ENCODE peak calls at places on chromosomes 13 and 19, in four cellular contexts. J is A549, Y is tibial nerve, E is uterus. T is an unnamed sample.
A peak's percentile ranks its signal among the peaks of the same experiment; 100 is the strongest.

GRCh38 chr19:43667524-43668405 is 2.2 kb downstream of the PLAUR start:
- DNase-seq in Y (no peak), J (no peak), E (peak; percentile 37), T (peak; percentile 28)

GRCh38 chr13:111556496-111556895 is 236.1 kb downstream of the TEX29 start:
- DNase-seq in J (no peak), E (no peak), Y (no peak), T (no peak)

GRCh38 chr13:36067619-36068456 is 63.3 kb downstream of the DCLK1 start:
- DNase-seq in E (no peak), Y (no peak), J (no peak), T (no peak)

GRCh38 chr19:41601771-41602170 is 25.1 kb downstream of the CEACAM4 start:
- DNase-seq in E (no peak), Y (no peak), J (no peak), T (no peak)

GRCh38 chr19:11881151-11881800 is 6.3 kb upstream of the ZNF69 start:
- DNase-seq in J (no peak), E (peak; percentile 29), Y (peak; percentile 67), T (peak; percentile 73)

GRCh38 chr13:107450426-107450825 is 764.9 kb downstream of the LIG4 start:
- DNase-seq in Y (no peak), J (no peak), E (no peak), T (no peak)

GRCh38 chr19:53549354-53549753 is 11.4 kb downstream of the ZNF331 start:
- DNase-seq in Y (no peak), J (no peak), E (no peak), T (no peak)

GRCh38 chr19:38173324-38174041 is 50.5 kb downstream of the DPF1 start:
- DNase-seq in Y (no peak), E (no peak), J (no peak), T (no peak)

GRCh38 chr13:37701972-37702371 is 103.4 kb upstream of the POSTN start:
- DNase-seq in J (peak; percentile 1), E (peak; percentile 49), Y (peak; percentile 12), T (no peak)

GRCh38 chr19:28296506-28296905 is 916.4 kb downstream of the UQCRFS1 start:
- DNase-seq in Y (no peak), E (no peak), J (no peak), T (no peak)

GRCh38 chr19:7292950-7293794 is 1.0 kb downstream of the INSR start:
- DNase-seq in E (peak; percentile 45), Y (no peak), J (no peak), T (peak; percentile 68)

GRCh38 chr19:41958367-41959055 is 610 bp downstream of the RABAC1 start:
- DNase-seq in Y (peak; percentile 78), J (peak; percentile 97), E (peak; percentile 84), T (peak; percentile 96)

GRCh38 chr13:44368062-44368591 is 5.5 kb upstream of the SERP2 start:
- DNase-seq in E (no peak), J (no peak), Y (no peak), T (no peak)

GRCh38 chr13:48050550-48050949 is 13.0 kb downstream of the NUDT15 start:
- DNase-seq in J (no peak), Y (no peak), E (no peak), T (no peak)

GRCh38 chr13:99087954-99088491 is 110.2 kb upstream of the DOCK9 start:
- DNase-seq in E (no peak), Y (peak; percentile 10), J (peak; percentile 13), T (peak; percentile 19)

GRCh38 chr13:30125422-30126073 is 181.8 kb downstream of the KATNAL1 start:
- DNase-seq in E (peak; percentile 92), J (peak; percentile 31), Y (peak; percentile 59), T (no peak)

GRCh38 chr19:58558623-58559274 is 338 bp upstream of the UBE2M start:
- DNase-seq in J (peak; percentile 93), Y (peak; percentile 99), E (peak; percentile 99), T (peak; percentile 99)

GRCh38 chr19:16423891-16424290 is 47.9 kb downstream of the EPS15L1 start:
- DNase-seq in Y (no peak), E (no peak), J (no peak), T (no peak)

GRCh38 chr13:29448124-29448685 is 147.3 kb downstream of the SLC7A1 start:
- DNase-seq in E (no peak), J (no peak), Y (no peak), T (no peak)

GRCh38 chr13:30587231-30587630 is 30.5 kb upstream of the USPL1 start:
- DNase-seq in Y (no peak), E (no peak), J (no peak), T (no peak)

GRCh38 chr13:32969516-32969941 is 46.7 kb upstream of the KL start:
- DNase-seq in J (no peak), Y (peak; percentile 16), E (peak; percentile 20), T (no peak)

GRCh38 chr13:98216135-98216565 is 39.1 kb upstream of the RNF113B start:
- DNase-seq in E (peak; percentile 32), J (peak; percentile 13), Y (no peak), T (no peak)

GRCh38 chr13:70809588-70809987 is 701.3 kb upstream of the KLHL1 start:
- DNase-seq in J (no peak), Y (no peak), E (no peak), T (no peak)

GRCh38 chr13:30792257-30793000 is 57.1 kb downstream of the ALOX5AP start:
- DNase-seq in J (peak; percentile 33), E (peak; percentile 78), Y (peak; percentile 49), T (peak; percentile 50)

GRCh38 chr13:32861304-32861703 is 154.9 kb upstream of the KL start:
- DNase-seq in Y (no peak), E (no peak), J (no peak), T (no peak)

GRCh38 chr19:38070573-38070972 is 153.4 kb downstream of the DPF1 start:
- DNase-seq in Y (no peak), J (no peak), E (no peak), T (no peak)

GRCh38 chr13:65913173-65913572 is 1317.0 kb downstream of the PCDH9 start:
- DNase-seq in Y (no peak), J (no peak), E (no peak), T (no peak)

GRCh38 chr13:30898721-30899188 is 7.3 kb upstream of the MEDAG start:
- DNase-seq in E (peak; percentile 43), J (no peak), Y (peak; percentile 67), T (no peak)

GRCh38 chr13:106651442-106651841 is 83.5 kb upstream of the ARGLU1 start:
- DNase-seq in E (no peak), J (no peak), Y (no peak), T (no peak)

GRCh38 chr19:53865918-53866696 is 1.6 kb upstream of the MYADM start:
- DNase-seq in Y (no peak), J (peak; percentile 78), E (peak; percentile 63), T (peak; percentile 81)

GRCh38 chr13:111183087-111183645 is 68.1 kb downstream of the ARHGEF7 start:
- DNase-seq in J (no peak), Y (no peak), E (no peak), T (no peak)

GRCh38 chr13:24661713-24662112 is 18.5 kb upstream of the ATP12A start:
- DNase-seq in E (no peak), Y (no peak), J (no peak), T (no peak)

DNA sequence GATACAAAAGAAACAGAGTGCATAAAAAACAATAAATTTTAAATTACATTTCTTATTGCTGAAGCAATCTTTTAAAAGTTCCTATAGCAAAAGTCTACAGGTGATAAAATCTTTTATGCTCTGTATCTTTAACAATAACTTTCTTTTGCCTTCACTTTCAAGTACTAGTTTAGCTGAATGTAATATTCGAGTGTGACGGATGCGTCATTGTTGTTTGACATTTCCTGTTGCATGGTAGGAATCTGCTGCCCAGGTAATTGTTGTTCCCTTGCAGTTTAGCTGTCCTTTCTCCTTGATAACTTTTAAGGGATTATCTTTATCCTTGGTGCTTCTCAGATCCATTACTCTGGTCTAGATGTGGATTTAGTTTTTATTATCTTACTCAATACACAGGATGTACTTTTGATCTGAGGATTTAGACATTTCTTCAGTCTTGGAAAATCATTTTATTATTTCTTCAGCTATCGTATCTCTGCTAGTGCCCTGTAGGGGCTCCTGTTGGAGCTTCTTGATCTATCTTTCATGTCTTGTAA is 2.1 kb upstream of the CPB2 start:
- DNase-seq in Y (no peak), E (no peak), J (no peak), T (no peak)
- TF ChIP-seq POLR2A in Y (no peak), E (no peak), J (no peak), T (no peak)

GRCh38 chr19:2478324-2478755 is 2.4 kb downstream of the GADD45B start:
- DNase-seq in E (peak; percentile 71), J (no peak), Y (peak; percentile 62), T (peak; percentile 83)
- TF ChIP-seq POLR2A in E (no peak), J (no peak), Y (no peak), T (peak; percentile 50)

DNA sequence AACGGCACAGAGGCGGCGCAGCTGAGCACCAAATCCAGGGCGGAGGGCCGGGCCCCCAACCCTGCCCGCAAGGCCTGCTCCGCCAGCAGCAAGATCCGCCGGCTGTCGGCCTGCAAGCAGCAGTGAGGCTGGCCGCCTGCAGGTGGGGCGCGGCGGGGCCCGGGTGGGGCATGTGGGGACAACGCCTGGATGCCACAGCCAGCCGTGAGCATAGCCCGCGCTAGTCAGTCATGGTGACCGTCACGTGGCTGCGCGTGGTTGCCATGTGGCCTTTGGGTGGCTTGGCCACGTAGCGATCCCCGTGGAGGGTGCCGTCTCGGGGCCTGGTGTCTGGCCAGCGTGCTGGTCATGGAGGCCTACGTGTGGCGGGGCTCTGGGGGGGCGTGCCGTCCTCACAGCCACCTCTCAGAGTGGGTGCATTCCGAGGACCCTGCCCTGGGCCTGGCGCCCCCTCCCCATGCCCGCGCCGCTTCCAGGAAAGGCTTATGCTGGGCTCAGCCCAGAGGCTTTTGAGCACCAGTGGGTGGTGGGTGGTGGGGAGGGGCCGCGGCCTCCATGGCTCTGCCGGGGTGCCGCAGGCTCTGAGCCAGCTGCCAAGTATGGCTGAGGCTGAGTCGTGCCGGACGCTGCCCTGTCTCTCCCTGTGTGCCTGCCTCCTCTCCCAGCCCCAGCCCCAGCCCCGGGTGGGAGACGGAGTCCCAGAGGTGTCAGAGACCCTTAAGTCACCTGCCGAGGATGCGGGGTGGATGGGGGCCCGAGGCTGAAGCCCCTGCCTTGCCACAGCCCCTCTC is 11.1 kb downstream of the CBARP start:
- DNase-seq in Y (no peak), J (no peak), E (no peak), T (no peak)
- TF ChIP-seq POLR2A in Y (no peak), J (no peak), E (no peak), T (no peak)

GRCh38 chr13:39821977-39822376 is 166.5 kb downstream of the COG6 start:
- DNase-seq in E (no peak), Y (no peak), J (no peak), T (no peak)

GRCh38 chr13:39820606-39821005 is 165.1 kb downstream of the COG6 start:
- DNase-seq in J (no peak), Y (no peak), E (no peak), T (no peak)

GRCh38 chr13:39815345-39816111 is 160.1 kb downstream of the COG6 start:
- DNase-seq in Y (no peak), J (no peak), E (no peak), T (no peak)

GRCh38 chr13:39816936-39817335 is 161.5 kb downstream of the COG6 start:
- DNase-seq in Y (no peak), J (no peak), E (no peak), T (no peak)

GRCh38 chr13:39818953-39819352 is 163.5 kb downstream of the COG6 start:
- DNase-seq in J (no peak), E (peak; percentile 65), Y (peak; percentile 44), T (no peak)
- TF ChIP-seq POLR2A in J (no peak), E (no peak), Y (no peak), T (no peak)

GRCh38 chr13:100836696-100837095 is 162.1 kb upstream of the TMTC4 start:
- DNase-seq in Y (no peak), J (no peak), E (no peak), T (no peak)
- TF ChIP-seq POLR2A in Y (no peak), J (no peak), E (no peak), T (no peak)

GRCh38 chr13:114063545-114064515 is 68.6 kb downstream of the RASA3 start:
- DNase-seq in J (no peak), Y (no peak), E (peak; percentile 75), T (peak; percentile 66)
- TF ChIP-seq POLR2A in J (peak; percentile 32), Y (no peak), E (no peak), T (no peak)

T was measured in transverse colon.